ENCODE peak calls at places on chromosomes 5 and 9, in seven cellular contexts. Q is upper lobe of left lung, R is tibial nerve, J is A549, K is suprapubic skin, O is ovary, G is stomach. D is an unnamed sample.

GRCh38 chr5:38731461-38731860 is 114.4 kb upstream of the OSMR start:
- DNase-seq in J (no peak), R (no peak), K (no peak), O (no peak), Q (no peak), G (no peak), D (no peak)

GRCh38 chr5:113502073-113502472 is 11.4 kb upstream of the YTHDC2 start:
- DNase-seq in O (no peak), Q (no peak), R (no peak), J (no peak), G (no peak), K (no peak), D (no peak)

GRCh38 chr9:99624499-99625233 is 197.0 kb upstream of the NR4A3 start:
- DNase-seq in Q (no peak), G (no peak), J (no peak), O (no peak), K (no peak), R (no peak), D (no peak)

GRCh38 chr5:8340739-8341344 is 471.9 kb downstream of the MTRR start:
- DNase-seq in Q (no peak), K (no peak), R (no peak), G (no peak), O (no peak), J (peak; percentile 4), D (peak; percentile 26)

GRCh38 chr9:7336356-7337075 is 463.1 kb downstream of the DMAC1 start:
- DNase-seq in O (no peak), G (no peak), R (peak; percentile 16), J (peak; percentile 20), Q (peak; percentile 23), K (no peak), D (no peak)

GRCh38 chr9:70983723-70984280 is 137.6 kb downstream of the TRPM3 start:
- DNase-seq in Q (no peak), R (no peak), G (no peak), O (no peak), K (no peak), J (no peak), D (no peak)

GRCh38 chr9:133791069-133791468 is 52.9 kb upstream of the SARDH start:
- DNase-seq in O (no peak), R (no peak), G (no peak), J (no peak), Q (no peak), K (no peak), D (no peak)

GRCh38 chr9:96817973-96818372 is 36.3 kb downstream of the ZNF782 start:
- DNase-seq in J (no peak), K (no peak), G (no peak), Q (no peak), O (no peak), R (no peak), D (no peak)

GRCh38 chr5:123120197-123120596 is 31.2 kb downstream of the PRDM6 start:
- DNase-seq in O (no peak), R (no peak), K (no peak), J (peak; percentile 39), G (no peak), Q (no peak), D (peak; percentile 41)
- TF ChIP-seq EP300 in O (no peak), R (no peak), K (no peak), J (no peak), G (no peak), Q (no peak), D (no peak)

GRCh38 chr9:9483175-9483574 is 1129.6 kb downstream of the PTPRD start:
- DNase-seq in R (no peak), Q (no peak), K (no peak), O (no peak), G (no peak), J (no peak), D (no peak)
- TF ChIP-seq EP300 in R (no peak), Q (no peak), K (no peak), O (no peak), G (no peak), J (no peak), D (no peak)

GRCh38 chr5:149644629-149645028 is 63.3 kb downstream of the ARHGEF37 start:
- DNase-seq in J (no peak), G (no peak), R (no peak), O (no peak), K (no peak), Q (no peak), D (no peak)
- TF ChIP-seq EP300 in J (no peak), G (no peak), R (no peak), O (no peak), K (no peak), Q (no peak), D (no peak)

GRCh38 chr5:86861514-86861913 is 243.8 kb downstream of the COX7C start:
- DNase-seq in G (no peak), R (no peak), J (no peak), O (no peak), Q (no peak), K (no peak), D (no peak)
- TF ChIP-seq EP300 in G (no peak), R (no peak), J (no peak), O (no peak), Q (no peak), K (no peak), D (no peak)

GRCh38 chr5:56446728-56447127 is 213.6 kb upstream of the ANKRD55 start:
- DNase-seq in K (no peak), O (no peak), R (no peak), G (no peak), Q (no peak), J (no peak), D (no peak)
- TF ChIP-seq EP300 in K (no peak), O (no peak), R (no peak), G (no peak), Q (no peak), J (no peak), D (no peak)

D was measured in SK-N-SH.